ENCODE peak calls at places on chromosomes 6 and 20, in five cellular contexts. C is neural progenitor cell; H is tibial artery; E is HCT116; J is CD8-positive, alpha-beta memory T cell. K is an unnamed sample. For H3K4me1, the result is how much of the 10 kb centered on the place peaks cover.

GRCh38 chr6:42916288-42916687 is 435 bp downstream of the PTCRA start:
- DNase-seq in E (no peak), C (no peak), H (no peak), J (no peak), K (no peak)

GRCh38 chr6:12570461-12571030 is 146.0 kb upstream of the PHACTR1 start:
- DNase-seq in C (no peak), J (no peak), E (no peak), H (no peak), K (no peak)

GRCh38 chr20:32742322-32743236 is 688 bp downstream of the COMMD7 start:
- DNase-seq in H (no peak), E (no peak), J (no peak), C (peak), K (no peak)

GRCh38 chr6:73739097-73739496 is 43.1 kb downstream of the CD109 start:
- DNase-seq in H (no peak), J (no peak), E (peak), C (peak), K (no peak)

GRCh38 chr6:11772109-11772830 is 6.3 kb downstream of the ADTRP start:
- DNase-seq in E (peak), H (no peak), J (no peak), C (no peak), K (no peak)

GRCh38 chr20:36670665-36671357 is 24.8 kb upstream of the SLA2 start:
- DNase-seq in H (no peak), C (no peak), J (no peak), E (no peak), K (no peak)

GRCh38 chr6:129432738-129433137 is 277.2 kb downstream of the ARHGAP18 start:
- DNase-seq in J (no peak), H (no peak), C (no peak), E (peak), K (no peak)

GRCh38 chr20:57203204-57203603 is 63.2 kb downstream of the BMP7 start:
- DNase-seq in H (no peak), J (no peak), E (no peak), C (no peak), K (no peak)

GRCh38 chr20:37552415-37552814 is 24.7 kb upstream of the BLCAP start:
- DNase-seq in J (no peak), H (no peak), E (no peak), C (no peak), K (no peak)

GRCh38 chr6:169780571-169781091 is 29.2 kb downstream of the ERMARD start:
- DNase-seq in J (no peak), E (no peak), H (peak), C (no peak), K (no peak)

GRCh38 chr6:149166324-149166723 is 151.2 kb upstream of the TAB2 start:
- DNase-seq in J (no peak), E (no peak), H (no peak), C (peak), K (no peak)

GRCh38 chr6:6654599-6655575 is 66.4 kb downstream of the LY86 start:
- DNase-seq in C (no peak), E (no peak), H (no peak), J (no peak), K (peak)

GRCh38 chr6:29451471-29452193 is 5.2 kb downstream of the OR11A1 start:
- DNase-seq in J (no peak), H (no peak), C (no peak), E (no peak), K (no peak)

GRCh38 chr6:85429346-85429745 is 20.5 kb upstream of the NT5E start:
- DNase-seq in E (no peak), C (no peak), H (no peak), J (no peak), K (no peak)

GRCh38 chr6:50973464-50973863 is 154.8 kb downstream of the TFAP2B start:
- DNase-seq in J (no peak), E (no peak), H (no peak), C (no peak), K (no peak)

GRCh38 chr6:113082691-113083090 is 735.6 kb downstream of the RFPL4B start:
- DNase-seq in H (no peak), C (no peak), E (no peak), J (no peak), K (no peak)

GRCh38 chr6:84249724-84250123 is 22.3 kb upstream of the CEP162 start:
- DNase-seq in C (no peak), H (no peak), J (no peak), E (no peak), K (no peak)

GRCh38 chr6:123716506-123716905 is 79.8 kb upstream of the TRDN start:
- DNase-seq in J (no peak), E (no peak), C (no peak), H (no peak), K (no peak)

GRCh38 chr20:5349448-5349847 is 32.7 kb upstream of the PROKR2 start:
- DNase-seq in E (no peak), H (no peak), C (no peak), J (no peak), K (no peak)

GRCh38 chr20:25237610-25238318 is 10.1 kb upstream of the PYGB start:
- DNase-seq in C (no peak), E (peak), H (peak), J (no peak), K (no peak)

GRCh38 chr20:57023997-57024396 is 242.4 kb downstream of the BMP7 start:
- DNase-seq in H (no peak), E (no peak), J (no peak), C (no peak), K (no peak)

GRCh38 chr20:53425481-53425880 is 168.2 kb downstream of the ZNF217 start:
- DNase-seq in H (no peak), C (no peak), E (no peak), J (no peak), K (no peak)

GRCh38 chr20:37627060-37627766 is 66.6 kb upstream of the CTNNBL1 start:
- DNase-seq in C (peak), E (peak), H (no peak), J (no peak), K (no peak)

GRCh38 chr6:39330476-39330875 is 8.0 kb upstream of the KCNK16 start:
- DNase-seq in E (no peak), C (no peak), J (no peak), H (no peak), K (peak)

GRCh38 chr20:19849341-19850189 is 91.5 kb downstream of the RIN2 start:
- DNase-seq in E (no peak), C (no peak), H (no peak), J (no peak), K (no peak)

GRCh38 chr6:164247106-164247505 is 832.6 kb downstream of the QKI start:
- DNase-seq in H (no peak), E (no peak), C (peak), J (no peak), K (no peak)

GRCh38 chr20:23245553-23246128 is 105.0 kb upstream of the NXT1 start:
- DNase-seq in H (peak), J (no peak), E (no peak), C (peak), K (no peak)

GRCh38 chr6:90155114-90155513 is 141.5 kb downstream of the BACH2 start:
- DNase-seq in E (no peak), C (no peak), H (no peak), J (no peak), K (no peak)

GRCh38 chr6:90151827-90152449 is 144.7 kb downstream of the BACH2 start:
- DNase-seq in E (no peak), J (no peak), H (no peak), C (no peak), K (no peak)

GRCh38 chr6:90157441-90157840 is 139.2 kb downstream of the BACH2 start:
- DNase-seq in J (no peak), H (no peak), E (no peak), C (no peak), K (no peak)

GRCh38 chr6:90156861-90157260 is 139.8 kb downstream of the BACH2 start:
- DNase-seq in H (no peak), C (no peak), E (no peak), J (no peak), K (no peak)

GRCh38 chr6:90154666-90155065 is 142.0 kb downstream of the BACH2 start:
- DNase-seq in H (no peak), E (no peak), C (peak), J (no peak), K (no peak)
- H3K4me1 ChIP-seq in H (under half), E (under half), C (under half), J (half or more), K (under half)

GRCh38 chr6:137231156-137231555 is 12.0 kb upstream of the IFNGR1 start:
- DNase-seq in J (no peak), E (no peak), H (no peak), C (no peak), K (no peak)

GRCh38 chr6:137233561-137234504 is 14.6 kb upstream of the IFNGR1 start:
- DNase-seq in J (no peak), H (no peak), E (no peak), C (no peak), K (no peak)

GRCh38 chr6:137230547-137230946 is 11.4 kb upstream of the IFNGR1 start:
- DNase-seq in C (no peak), J (no peak), E (no peak), H (no peak), K (no peak)

GRCh38 chr6:137234505-137234863 is 15.3 kb upstream of the IFNGR1 start:
- DNase-seq in J (no peak), C (no peak), E (no peak), H (no peak), K (no peak)

GRCh38 chr6:137231895-137232294 is 12.7 kb upstream of the IFNGR1 start:
- DNase-seq in J (no peak), H (no peak), E (no peak), C (no peak), K (no peak)
- H3K4me1 ChIP-seq in J (half or more), H (under half), E (under half), C (under half), K (half or more)

GRCh38 chr6:41647061-41647511 is 8.8 kb downstream of the MDFI start:
- DNase-seq in C (no peak), E (no peak), J (no peak), H (peak), K (no peak)

GRCh38 chr6:41650120-41650519 is 11.9 kb downstream of the MDFI start:
- DNase-seq in E (no peak), C (no peak), H (peak), J (no peak), K (no peak)

GRCh38 chr6:41648070-41648585 is 9.9 kb downstream of the MDFI start:
- DNase-seq in H (peak), C (no peak), J (no peak), E (no peak), K (no peak)

GRCh38 chr6:41649596-41649995 is 11.3 kb downstream of the MDFI start:
- DNase-seq in C (no peak), H (peak), J (no peak), E (no peak), K (no peak)

DNA sequence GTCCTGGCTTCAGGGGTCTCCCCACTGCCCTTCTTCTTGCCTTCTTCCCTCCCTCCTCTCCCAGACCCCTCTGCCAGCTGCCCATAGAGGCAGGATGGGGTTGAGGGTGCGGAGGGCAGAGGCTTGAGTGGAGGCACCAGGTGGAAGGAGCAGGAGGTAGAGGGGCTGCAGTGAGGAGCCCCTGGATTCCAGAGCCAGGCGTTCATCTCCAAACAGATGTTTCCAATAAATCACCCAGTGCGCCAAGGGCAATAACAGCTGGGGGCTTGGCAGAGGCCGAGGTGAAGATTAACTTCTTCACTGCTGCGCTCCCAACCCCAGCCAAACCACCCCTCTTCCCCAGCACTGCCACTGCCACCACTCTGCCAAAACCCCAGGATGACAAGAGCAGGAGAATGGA is 10.7 kb downstream of the MDFI start:
- DNase-seq in H (peak), J (no peak), E (no peak), C (no peak), K (no peak)
- H3K4me1 ChIP-seq in H (under half), J (under half), E (under half), C (under half), K (under half)

DNA sequence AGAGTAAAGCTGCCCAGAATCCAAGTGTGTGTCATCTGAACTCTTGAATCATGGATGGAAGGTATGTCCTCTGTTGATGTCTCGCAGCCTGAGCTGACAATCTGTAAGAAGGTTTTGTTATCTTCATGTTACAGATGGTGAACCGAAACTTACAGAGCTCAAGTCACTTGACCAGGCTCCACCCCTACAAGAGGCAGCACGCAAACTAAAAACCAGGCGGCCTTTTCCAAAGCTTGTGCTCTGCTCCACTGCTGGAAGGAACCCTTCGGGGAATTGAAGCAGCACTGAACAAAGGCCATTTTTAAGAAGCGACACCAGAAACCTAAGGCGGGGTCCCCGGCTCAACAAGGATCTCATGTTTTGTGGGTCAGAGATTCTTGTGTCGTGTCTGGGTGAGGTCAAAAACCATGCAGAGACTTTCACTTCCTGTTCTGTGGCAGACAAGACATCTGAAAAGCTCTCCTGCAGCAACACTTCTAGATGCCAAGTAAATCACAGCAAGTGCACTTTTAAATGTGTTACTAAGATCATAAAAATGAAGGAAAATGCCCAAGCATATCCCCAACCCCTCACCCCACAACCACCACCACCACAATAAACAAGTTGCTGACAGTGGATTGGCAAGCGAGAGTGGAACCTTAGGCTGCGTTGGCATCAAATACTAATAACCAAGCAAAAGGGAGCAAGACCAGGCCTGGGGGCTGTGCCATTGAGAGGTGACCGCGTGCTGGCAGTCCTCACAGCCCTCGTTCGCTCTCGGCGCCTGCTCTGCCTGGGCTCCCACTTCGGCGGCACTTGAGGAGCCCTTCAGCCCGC is 27.3 kb downstream of the NQO2 start:
- DNase-seq in C (peak), J (no peak), E (no peak), H (no peak), K (peak)
- H3K4me1 ChIP-seq in C (under half), J (under half), E (under half), H (under half), K (under half)

GRCh38 chr6:114280239-114280982 is 62.4 kb downstream of the HS3ST5 start:
- DNase-seq in J (no peak), C (no peak), H (no peak), E (no peak), K (no peak)

GRCh38 chr6:114284281-114284680 is 58.5 kb downstream of the HS3ST5 start:
- DNase-seq in J (no peak), C (no peak), H (no peak), E (no peak), K (no peak)

GRCh38 chr6:114286211-114286610 is 56.6 kb downstream of the HS3ST5 start:
- DNase-seq in E (no peak), J (no peak), H (no peak), C (no peak), K (no peak)

GRCh38 chr6:114281496-114281895 is 61.3 kb downstream of the HS3ST5 start:
- DNase-seq in J (no peak), H (no peak), C (no peak), E (no peak), K (no peak)

GRCh38 chr6:114282268-114282667 is 60.6 kb downstream of the HS3ST5 start:
- DNase-seq in J (no peak), E (no peak), H (no peak), C (no peak), K (no peak)
- H3K4me1 ChIP-seq in J (under half), E (under half), H (under half), C (under half), K (under half)

GRCh38 chr20:47490795-47491194 is 10.9 kb upstream of the NCOA3 start:
- DNase-seq in J (no peak), H (peak), E (no peak), C (no peak), K (no peak)
- H3K4me1 ChIP-seq in J (under half), H (under half), E (under half), C (under half), K (under half)

GRCh38 chr6:71388068-71388744 is 99.6 kb downstream of the OGFRL1 start:
- DNase-seq in C (no peak), H (no peak), J (no peak), E (no peak), K (no peak)

GRCh38 chr6:71387179-71387578 is 98.6 kb downstream of the OGFRL1 start:
- DNase-seq in E (no peak), H (no peak), J (no peak), C (no peak), K (no peak)

GRCh38 chr6:71383891-71384489 is 95.4 kb downstream of the OGFRL1 start:
- DNase-seq in J (no peak), E (peak), H (no peak), C (peak), K (no peak)

GRCh38 chr6:71385111-71385822 is 96.7 kb downstream of the OGFRL1 start:
- DNase-seq in J (no peak), H (no peak), C (no peak), E (no peak), K (no peak)

DNA sequence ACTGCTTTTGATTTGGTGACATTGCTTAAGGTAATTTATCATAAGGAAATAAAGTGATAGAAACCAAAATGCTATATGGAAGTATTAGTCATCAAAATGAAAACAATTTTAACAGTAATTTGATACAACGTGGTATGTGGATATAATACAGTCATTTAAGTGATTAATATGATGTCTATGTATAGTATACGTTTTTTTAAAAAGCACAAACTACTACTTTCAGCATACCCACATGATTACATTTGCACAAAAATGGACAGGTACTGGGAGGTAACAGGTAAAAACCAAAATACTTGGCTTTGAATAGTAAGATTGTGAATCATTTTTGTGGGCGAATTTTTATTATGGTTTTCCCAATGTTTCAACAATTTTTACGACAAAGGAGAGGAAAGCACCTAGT is 97.6 kb downstream of the OGFRL1 start:
- DNase-seq in C (no peak), H (no peak), J (no peak), E (no peak), K (no peak)
- H3K4me1 ChIP-seq in C (under half), H (half or more), J (under half), E (under half), K (under half)